ENCODE peak calls at places on chromosomes 5 and 9, in ten cellular contexts. One of them, this sample, is unnamed.

GRCh38 chr5:165781703-165782102 is 2276.3 kb downstream of the MAT2B start:
- DNase-seq in upper lobe of left lung: no peak
- DNase-seq in tibial nerve: no peak
- DNase-seq in A549: no peak
- DNase-seq in WERI-Rb-1: no peak
- DNase-seq in mesendoderm: no peak
- DNase-seq in CD4-positive, alpha-beta memory T cell: no peak
- DNase-seq in OCI-LY7: no peak
- DNase-seq in AG04450: no peak
- DNase-seq in SK-N-SH: no peak
- DNase-seq in this sample: no peak

GRCh38 chr5:93403529-93403928 is 177.5 kb downstream of the NR2F1-AS1 start:
- DNase-seq in mesendoderm: no peak
- DNase-seq in SK-N-SH: no peak
- DNase-seq in tibial nerve: no peak
- DNase-seq in OCI-LY7: no peak
- DNase-seq in CD4-positive, alpha-beta memory T cell: no peak
- DNase-seq in WERI-Rb-1: no peak
- DNase-seq in upper lobe of left lung: no peak
- DNase-seq in A549: no peak
- DNase-seq in AG04450: no peak
- DNase-seq in this sample: no peak

GRCh38 chr5:127705120-127705892 is 2.1 kb downstream of the CCDC192 start:
- DNase-seq in tibial nerve: peak; percentile 43
- DNase-seq in upper lobe of left lung: no peak
- DNase-seq in SK-N-SH: no peak
- DNase-seq in OCI-LY7: no peak
- DNase-seq in mesendoderm: peak; percentile 62
- DNase-seq in CD4-positive, alpha-beta memory T cell: no peak
- DNase-seq in AG04450: peak; percentile 44
- DNase-seq in A549: peak; percentile 15
- DNase-seq in WERI-Rb-1: no peak
- DNase-seq in this sample: no peak

GRCh38 chr5:170755679-170756456 is 27.7 kb upstream of the GABRP start:
- DNase-seq in tibial nerve: no peak
- DNase-seq in CD4-positive, alpha-beta memory T cell: no peak
- DNase-seq in A549: no peak
- DNase-seq in WERI-Rb-1: no peak
- DNase-seq in SK-N-SH: peak; percentile 31
- DNase-seq in AG04450: no peak
- DNase-seq in upper lobe of left lung: no peak
- DNase-seq in OCI-LY7: no peak
- DNase-seq in mesendoderm: no peak
- DNase-seq in this sample: no peak

GRCh38 chr9:17462869-17463464 is 115.9 kb upstream of the SH3GL2 start:
- DNase-seq in CD4-positive, alpha-beta memory T cell: peak; percentile 14
- DNase-seq in A549: peak; percentile 7
- DNase-seq in mesendoderm: peak; percentile 40
- DNase-seq in upper lobe of left lung: no peak
- DNase-seq in AG04450: peak; percentile 45
- DNase-seq in WERI-Rb-1: peak; percentile 17
- DNase-seq in SK-N-SH: peak; percentile 24
- DNase-seq in tibial nerve: peak; percentile 69
- DNase-seq in OCI-LY7: peak; percentile 55
- DNase-seq in this sample: no peak

GRCh38 chr5:181088289-181088688 is 42.7 kb downstream of the OR2V1 start:
- DNase-seq in WERI-Rb-1: no peak
- DNase-seq in CD4-positive, alpha-beta memory T cell: no peak
- DNase-seq in upper lobe of left lung: no peak
- DNase-seq in mesendoderm: peak; percentile 59
- DNase-seq in AG04450: no peak
- DNase-seq in A549: peak; percentile 68
- DNase-seq in SK-N-SH: no peak
- DNase-seq in tibial nerve: no peak
- DNase-seq in OCI-LY7: peak; percentile 54
- DNase-seq in this sample: no peak

GRCh38 chr5:123088031-123088805 is 823 bp upstream of the PRDM6 start:
- DNase-seq in upper lobe of left lung: peak; percentile 82
- DNase-seq in OCI-LY7: no peak
- DNase-seq in mesendoderm: peak; percentile 51
- DNase-seq in tibial nerve: no peak
- DNase-seq in WERI-Rb-1: no peak
- DNase-seq in A549: no peak
- DNase-seq in CD4-positive, alpha-beta memory T cell: no peak
- DNase-seq in AG04450: no peak
- DNase-seq in SK-N-SH: peak; percentile 68
- DNase-seq in this sample: no peak

GRCh38 chr9:137280478-137281344 is 3.2 kb downstream of the TOR4A start:
- DNase-seq in OCI-LY7: no peak
- DNase-seq in upper lobe of left lung: peak; percentile 85
- DNase-seq in AG04450: no peak
- DNase-seq in CD4-positive, alpha-beta memory T cell: no peak
- DNase-seq in A549: no peak
- DNase-seq in mesendoderm: peak; percentile 62
- DNase-seq in SK-N-SH: peak; percentile 92
- DNase-seq in tibial nerve: no peak
- DNase-seq in WERI-Rb-1: no peak
- DNase-seq in this sample: no peak

GRCh38 chr9:109555215-109555614 is 57.1 kb upstream of the PTPN3 start:
- DNase-seq in SK-N-SH: no peak
- DNase-seq in OCI-LY7: no peak
- DNase-seq in tibial nerve: no peak
- DNase-seq in CD4-positive, alpha-beta memory T cell: no peak
- DNase-seq in AG04450: no peak
- DNase-seq in A549: no peak
- DNase-seq in WERI-Rb-1: no peak
- DNase-seq in mesendoderm: no peak
- DNase-seq in upper lobe of left lung: no peak
- DNase-seq in this sample: no peak

GRCh38 chr9:31873717-31874116 is 510.7 kb upstream of the ACO1 start:
- DNase-seq in WERI-Rb-1: no peak
- DNase-seq in upper lobe of left lung: no peak
- DNase-seq in mesendoderm: no peak
- DNase-seq in A549: no peak
- DNase-seq in AG04450: no peak
- DNase-seq in OCI-LY7: no peak
- DNase-seq in tibial nerve: no peak
- DNase-seq in SK-N-SH: no peak
- DNase-seq in CD4-positive, alpha-beta memory T cell: no peak
- DNase-seq in this sample: no peak

DNA sequence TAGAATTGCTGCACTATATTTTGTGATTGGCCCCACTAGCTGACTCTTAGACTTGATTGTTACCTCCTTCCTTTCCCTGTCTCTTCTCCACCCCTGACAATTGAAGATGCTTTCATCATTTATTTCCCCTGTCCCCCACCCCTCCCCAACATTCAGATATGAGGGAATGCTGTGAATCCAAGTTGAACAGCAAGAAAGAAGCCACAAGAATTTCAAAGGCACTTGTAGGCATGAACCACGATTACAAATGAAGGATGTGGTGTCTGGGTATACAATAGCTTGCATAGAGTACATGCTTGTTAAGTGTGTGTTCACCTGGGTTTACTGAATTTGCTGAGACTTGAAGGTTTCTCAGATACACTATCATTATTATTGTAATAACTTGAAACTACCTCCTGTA is 78.3 kb upstream of the TRIO start:
- DNase-seq in upper lobe of left lung: no peak
- DNase-seq in AG04450: no peak
- DNase-seq in tibial nerve: no peak
- DNase-seq in CD4-positive, alpha-beta memory T cell: no peak
- DNase-seq in SK-N-SH: no peak
- DNase-seq in mesendoderm: no peak
- DNase-seq in WERI-Rb-1: no peak
- DNase-seq in A549: no peak
- DNase-seq in OCI-LY7: no peak
- DNase-seq in this sample: no peak
- H3K27ac ChIP-seq in upper lobe of left lung: no peak overlapping the region
- H3K27ac ChIP-seq in AG04450: no peak overlapping the region
- H3K27ac ChIP-seq in tibial nerve: no peak overlapping the region
- H3K27ac ChIP-seq in CD4-positive, alpha-beta memory T cell: no peak overlapping the region
- H3K27ac ChIP-seq in SK-N-SH: no peak overlapping the region
- H3K27ac ChIP-seq in mesendoderm: no peak overlapping the region
- H3K27ac ChIP-seq in WERI-Rb-1: no peak overlapping the region
- H3K27ac ChIP-seq in A549: no peak overlapping the region
- H3K27ac ChIP-seq in OCI-LY7: no peak overlapping the region
- H3K27ac ChIP-seq in this sample: no peak overlapping the region

GRCh38 chr5:6411141-6411540 is 32.8 kb upstream of the MED10 start:
- DNase-seq in A549: no peak
- DNase-seq in upper lobe of left lung: no peak
- DNase-seq in tibial nerve: no peak
- DNase-seq in SK-N-SH: no peak
- DNase-seq in AG04450: no peak
- DNase-seq in CD4-positive, alpha-beta memory T cell: no peak
- DNase-seq in mesendoderm: no peak
- DNase-seq in OCI-LY7: no peak
- DNase-seq in WERI-Rb-1: no peak
- DNase-seq in this sample: no peak

GRCh38 chr5:6408260-6408596 is 29.9 kb upstream of the MED10 start:
- DNase-seq in OCI-LY7: no peak
- DNase-seq in tibial nerve: no peak
- DNase-seq in WERI-Rb-1: no peak
- DNase-seq in mesendoderm: no peak
- DNase-seq in A549: no peak
- DNase-seq in SK-N-SH: no peak
- DNase-seq in AG04450: no peak
- DNase-seq in upper lobe of left lung: no peak
- DNase-seq in CD4-positive, alpha-beta memory T cell: no peak
- DNase-seq in this sample: no peak

GRCh38 chr5:6407547-6408259 is 29.4 kb upstream of the MED10 start:
- DNase-seq in SK-N-SH: no peak
- DNase-seq in CD4-positive, alpha-beta memory T cell: no peak
- DNase-seq in AG04450: no peak
- DNase-seq in mesendoderm: no peak
- DNase-seq in OCI-LY7: no peak
- DNase-seq in WERI-Rb-1: no peak
- DNase-seq in A549: no peak
- DNase-seq in tibial nerve: no peak
- DNase-seq in upper lobe of left lung: no peak
- DNase-seq in this sample: no peak

GRCh38 chr5:6408627-6409446 is 30.5 kb upstream of the MED10 start:
- DNase-seq in WERI-Rb-1: no peak
- DNase-seq in CD4-positive, alpha-beta memory T cell: no peak
- DNase-seq in tibial nerve: no peak
- DNase-seq in mesendoderm: peak; percentile 3
- DNase-seq in OCI-LY7: no peak
- DNase-seq in A549: no peak
- DNase-seq in upper lobe of left lung: no peak
- DNase-seq in AG04450: no peak
- DNase-seq in SK-N-SH: no peak
- DNase-seq in this sample: no peak

GRCh38 chr5:6410421-6410820 is 32.1 kb upstream of the MED10 start:
- DNase-seq in WERI-Rb-1: no peak
- DNase-seq in A549: no peak
- DNase-seq in upper lobe of left lung: no peak
- DNase-seq in CD4-positive, alpha-beta memory T cell: no peak
- DNase-seq in mesendoderm: no peak
- DNase-seq in AG04450: no peak
- DNase-seq in OCI-LY7: no peak
- DNase-seq in SK-N-SH: no peak
- DNase-seq in tibial nerve: no peak
- DNase-seq in this sample: no peak
- H3K27ac ChIP-seq in WERI-Rb-1: no peak overlapping the region
- H3K27ac ChIP-seq in A549: no peak overlapping the region
- H3K27ac ChIP-seq in upper lobe of left lung: no peak overlapping the region
- H3K27ac ChIP-seq in CD4-positive, alpha-beta memory T cell: no peak overlapping the region
- H3K27ac ChIP-seq in mesendoderm: no peak overlapping the region
- H3K27ac ChIP-seq in AG04450: no peak overlapping the region
- H3K27ac ChIP-seq in OCI-LY7: no peak overlapping the region
- H3K27ac ChIP-seq in SK-N-SH: no peak overlapping the region
- H3K27ac ChIP-seq in tibial nerve: no peak overlapping the region
- H3K27ac ChIP-seq in this sample: no peak overlapping the region

DNA sequence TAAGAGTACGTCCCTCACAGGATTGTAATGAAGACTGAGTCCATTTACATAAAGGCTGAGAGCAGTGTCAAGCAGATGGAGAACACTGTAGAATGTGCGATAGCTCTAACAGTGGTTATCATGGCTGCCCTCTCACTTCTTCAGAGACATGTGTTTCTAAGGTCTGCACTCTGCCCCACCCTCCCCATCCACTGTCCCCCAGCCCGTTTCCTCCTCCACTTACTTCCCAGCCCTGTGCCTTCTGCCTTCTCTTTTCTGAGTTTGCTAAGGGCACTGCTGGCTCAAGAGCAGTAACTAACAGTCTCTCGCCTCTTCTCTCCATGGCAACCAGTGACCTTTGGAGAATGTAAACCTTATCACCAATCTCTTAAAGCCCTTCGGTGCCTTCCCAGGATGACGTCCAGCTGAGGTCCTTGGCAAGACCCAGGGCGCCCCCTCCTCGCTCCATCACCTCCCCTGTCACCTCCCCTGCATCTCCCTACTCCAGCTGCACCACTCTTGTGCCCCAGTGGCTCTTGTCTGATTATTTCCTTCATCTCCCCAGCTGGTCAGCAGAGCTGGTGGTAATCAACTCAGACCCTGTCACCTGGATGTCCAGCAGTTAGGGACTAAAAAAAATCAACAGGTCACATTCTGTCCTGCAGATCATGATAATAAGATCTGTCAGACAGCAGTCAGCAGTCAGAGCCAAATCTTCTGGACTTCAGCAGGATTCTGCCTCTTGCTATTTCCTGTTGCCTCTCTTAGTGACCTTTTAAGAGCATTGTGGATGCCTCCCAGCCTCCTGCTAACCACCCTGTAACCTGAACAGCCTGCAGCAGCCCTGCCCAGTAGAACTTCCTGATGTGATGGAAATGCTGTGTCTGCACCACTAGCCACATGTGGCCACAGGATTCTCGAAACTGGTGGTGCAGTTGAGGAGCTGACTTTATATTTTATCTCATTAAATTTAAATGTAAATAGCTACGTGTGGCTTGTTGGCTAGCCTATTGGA is 9.0 kb downstream of the FXN start:
- DNase-seq in tibial nerve: no peak
- DNase-seq in mesendoderm: peak; percentile 92
- DNase-seq in AG04450: no peak
- DNase-seq in upper lobe of left lung: no peak
- DNase-seq in WERI-Rb-1: no peak
- DNase-seq in SK-N-SH: peak; percentile 50
- DNase-seq in OCI-LY7: no peak
- DNase-seq in A549: no peak
- DNase-seq in CD4-positive, alpha-beta memory T cell: no peak
- DNase-seq in this sample: no peak
- H3K27ac ChIP-seq in tibial nerve: no peak overlapping the region
- H3K27ac ChIP-seq in mesendoderm: peak overlapping the region; percentile 27
- H3K27ac ChIP-seq in AG04450: peak overlapping the region; percentile 39
- H3K27ac ChIP-seq in upper lobe of left lung: no peak overlapping the region
- H3K27ac ChIP-seq in WERI-Rb-1: no peak overlapping the region
- H3K27ac ChIP-seq in SK-N-SH: no peak overlapping the region
- H3K27ac ChIP-seq in OCI-LY7: no peak overlapping the region
- H3K27ac ChIP-seq in A549: no peak overlapping the region
- H3K27ac ChIP-seq in CD4-positive, alpha-beta memory T cell: no peak overlapping the region
- H3K27ac ChIP-seq in this sample: no peak overlapping the region

DNA sequence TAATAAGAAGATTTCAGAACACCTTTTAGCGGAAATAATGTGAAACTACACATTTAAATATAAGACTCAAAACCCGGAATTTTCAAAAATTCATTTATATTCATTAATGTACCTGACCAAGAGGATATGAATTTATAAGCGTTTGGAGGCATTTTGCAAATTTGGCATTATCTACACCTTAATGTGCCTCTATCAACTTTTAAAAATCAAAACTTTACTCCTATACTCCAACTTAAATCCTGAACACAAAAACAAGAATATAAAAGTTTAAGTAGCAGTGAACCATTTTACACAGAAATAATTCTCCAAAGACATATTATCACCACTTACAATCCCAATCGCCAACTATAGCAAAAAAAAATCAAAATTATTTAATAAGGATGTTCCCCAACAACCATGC is 3.9 kb downstream of the ZNF608 start:
- DNase-seq in tibial nerve: no peak
- DNase-seq in upper lobe of left lung: no peak
- DNase-seq in WERI-Rb-1: no peak
- DNase-seq in CD4-positive, alpha-beta memory T cell: no peak
- DNase-seq in mesendoderm: no peak
- DNase-seq in OCI-LY7: no peak
- DNase-seq in AG04450: no peak
- DNase-seq in SK-N-SH: no peak
- DNase-seq in A549: no peak
- DNase-seq in this sample: no peak
- H3K27ac ChIP-seq in tibial nerve: peak overlapping the region; percentile 91
- H3K27ac ChIP-seq in upper lobe of left lung: peak overlapping the region; percentile 81
- H3K27ac ChIP-seq in WERI-Rb-1: peak overlapping the region; percentile 75
- H3K27ac ChIP-seq in CD4-positive, alpha-beta memory T cell: no peak overlapping the region
- H3K27ac ChIP-seq in mesendoderm: peak overlapping the region; percentile 50
- H3K27ac ChIP-seq in OCI-LY7: peak overlapping the region; percentile 97
- H3K27ac ChIP-seq in AG04450: no peak overlapping the region
- H3K27ac ChIP-seq in SK-N-SH: peak overlapping the region; percentile 35
- H3K27ac ChIP-seq in A549: no peak overlapping the region
- H3K27ac ChIP-seq in this sample: peak overlapping the region; percentile 92

This sample was measured in gastrocnemius medialis.